ENCODE peak calls at places on chromosomes 6 and 20, in four cellular contexts. One of them, this sample, is unnamed.
A peak's percentile ranks its signal among the peaks of the same experiment; 100 is the strongest.

GRCh38 chr6:117079946-117080345 is 185.4 kb upstream of the VGLL2 start:
- DNase-seq in cardiac fibroblast: no peak
- DNase-seq in GM13976: no peak
- DNase-seq in progenitor cell of endocrine pancreas: no peak
- DNase-seq in this sample: no peak

GRCh38 chr6:131683479-131683878 is 17.7 kb downstream of the OR2A4 start:
- DNase-seq in progenitor cell of endocrine pancreas: no peak
- DNase-seq in cardiac fibroblast: no peak
- DNase-seq in GM13976: no peak
- DNase-seq in this sample: peak; percentile 26

GRCh38 chr6:101069191-101069795 is 188.2 kb upstream of the ASCC3 start:
- DNase-seq in progenitor cell of endocrine pancreas: no peak
- DNase-seq in cardiac fibroblast: peak; percentile 52
- DNase-seq in GM13976: no peak
- DNase-seq in this sample: peak; percentile 51

GRCh38 chr6:167350731-167351655 is 26.1 kb downstream of the TTLL2 start:
- DNase-seq in progenitor cell of endocrine pancreas: peak; percentile 80
- DNase-seq in cardiac fibroblast: peak; percentile 56
- DNase-seq in GM13976: peak; percentile 73
- DNase-seq in this sample: peak; percentile 23

GRCh38 chr6:38161331-38161730 is 341.8 kb downstream of the ZFAND3 start:
- DNase-seq in progenitor cell of endocrine pancreas: no peak
- DNase-seq in cardiac fibroblast: no peak
- DNase-seq in GM13976: no peak
- DNase-seq in this sample: no peak

GRCh38 chr6:141199074-141199473 is 933.7 kb upstream of the GJE1 start:
- DNase-seq in cardiac fibroblast: peak; percentile 32
- DNase-seq in progenitor cell of endocrine pancreas: no peak
- DNase-seq in GM13976: no peak
- DNase-seq in this sample: no peak

GRCh38 chr20:50146214-50146613 is 7.3 kb downstream of the PEDS1 start:
- DNase-seq in GM13976: no peak
- DNase-seq in progenitor cell of endocrine pancreas: no peak
- DNase-seq in cardiac fibroblast: no peak
- DNase-seq in this sample: no peak

GRCh38 chr6:109922851-109923250 is 55.3 kb upstream of the GPR6 start:
- DNase-seq in cardiac fibroblast: no peak
- DNase-seq in progenitor cell of endocrine pancreas: no peak
- DNase-seq in GM13976: no peak
- DNase-seq in this sample: no peak

GRCh38 chr20:13875265-13875811 is 90.5 kb downstream of the NDUFAF5 start:
- DNase-seq in cardiac fibroblast: no peak
- DNase-seq in progenitor cell of endocrine pancreas: no peak
- DNase-seq in GM13976: no peak
- DNase-seq in this sample: no peak

GRCh38 chr20:44952731-44953130 is 7.5 kb downstream of the TOMM34 start:
- DNase-seq in GM13976: no peak
- DNase-seq in cardiac fibroblast: no peak
- DNase-seq in progenitor cell of endocrine pancreas: no peak
- DNase-seq in this sample: no peak

GRCh38 chr6:108921547-108922331 is 73.5 kb downstream of the ARMC2 start:
- DNase-seq in GM13976: no peak
- DNase-seq in progenitor cell of endocrine pancreas: no peak
- DNase-seq in cardiac fibroblast: peak; percentile 96
- DNase-seq in this sample: peak; percentile 39

GRCh38 chr20:61757678-61758555 is 307.8 kb downstream of the TAF4 start:
- DNase-seq in cardiac fibroblast: peak; percentile 0
- DNase-seq in GM13976: no peak
- DNase-seq in progenitor cell of endocrine pancreas: no peak
- DNase-seq in this sample: peak; percentile 25

GRCh38 chr20:47464380-47465101 is 37.1 kb upstream of the NCOA3 start:
- DNase-seq in progenitor cell of endocrine pancreas: no peak
- DNase-seq in GM13976: no peak
- DNase-seq in cardiac fibroblast: peak; percentile 98
- DNase-seq in this sample: peak; percentile 99

GRCh38 chr6:6407061-6407723 is 86.7 kb upstream of the F13A1 start:
- DNase-seq in cardiac fibroblast: no peak
- DNase-seq in progenitor cell of endocrine pancreas: no peak
- DNase-seq in GM13976: peak; percentile 62
- DNase-seq in this sample: no peak

GRCh38 chr6:106114492-106114891 is 28.4 kb downstream of the PRDM1 start:
- DNase-seq in progenitor cell of endocrine pancreas: no peak
- DNase-seq in cardiac fibroblast: no peak
- DNase-seq in GM13976: peak; percentile 60
- DNase-seq in this sample: no peak

GRCh38 chr6:133040025-133040838 is 200.9 kb upstream of the EYA4 start:
- DNase-seq in GM13976: peak; percentile 11
- DNase-seq in cardiac fibroblast: peak; percentile 47
- DNase-seq in progenitor cell of endocrine pancreas: no peak
- DNase-seq in this sample: peak; percentile 42

GRCh38 chr6:166275714-166276166 is 32.5 kb downstream of the PRR18 start:
- DNase-seq in GM13976: peak; percentile 89
- DNase-seq in cardiac fibroblast: peak; percentile 66
- DNase-seq in progenitor cell of endocrine pancreas: peak; percentile 77
- DNase-seq in this sample: peak; percentile 60

GRCh38 chr6:127190552-127190951 is 72.1 kb downstream of the RSPO3 start:
- DNase-seq in cardiac fibroblast: peak; percentile 74
- DNase-seq in GM13976: no peak
- DNase-seq in progenitor cell of endocrine pancreas: no peak
- DNase-seq in this sample: peak; percentile 37

GRCh38 chr6:149031545-149032317 is 284.9 kb downstream of the UST start:
- DNase-seq in cardiac fibroblast: peak; percentile 89
- DNase-seq in progenitor cell of endocrine pancreas: no peak
- DNase-seq in GM13976: no peak
- DNase-seq in this sample: peak; percentile 85

GRCh38 chr6:84095156-84095555 is 61.6 kb downstream of the MRAP2 start:
- DNase-seq in GM13976: no peak
- DNase-seq in progenitor cell of endocrine pancreas: no peak
- DNase-seq in cardiac fibroblast: no peak
- DNase-seq in this sample: no peak

GRCh38 chr6:38110407-38111025 is 291.0 kb downstream of the ZFAND3 start:
- DNase-seq in cardiac fibroblast: peak; percentile 22
- DNase-seq in GM13976: no peak
- DNase-seq in progenitor cell of endocrine pancreas: no peak
- DNase-seq in this sample: peak; percentile 24

GRCh38 chr6:24981385-24981758 is 45.6 kb upstream of the RIPOR2 start:
- DNase-seq in GM13976: no peak
- DNase-seq in cardiac fibroblast: peak; percentile 53
- DNase-seq in progenitor cell of endocrine pancreas: no peak
- DNase-seq in this sample: no peak

GRCh38 chr20:58198384-58198783 is 30.1 kb downstream of the ANKRD60 start:
- DNase-seq in cardiac fibroblast: no peak
- DNase-seq in GM13976: no peak
- DNase-seq in progenitor cell of endocrine pancreas: no peak
- DNase-seq in this sample: no peak

GRCh38 chr6:113050979-113051378 is 703.8 kb downstream of the RFPL4B start:
- DNase-seq in progenitor cell of endocrine pancreas: no peak
- DNase-seq in cardiac fibroblast: no peak
- DNase-seq in GM13976: no peak
- DNase-seq in this sample: no peak

GRCh38 chr20:10689385-10689784 is 15.6 kb upstream of the JAG1 start:
- DNase-seq in cardiac fibroblast: no peak
- DNase-seq in progenitor cell of endocrine pancreas: no peak
- DNase-seq in GM13976: no peak
- DNase-seq in this sample: no peak

GRCh38 chr6:88141641-88142298 is 24.4 kb downstream of the CNR1 start:
- DNase-seq in progenitor cell of endocrine pancreas: no peak
- DNase-seq in cardiac fibroblast: no peak
- DNase-seq in GM13976: peak; percentile 63
- DNase-seq in this sample: no peak

GRCh38 chr20:25195962-25196700 is 619 bp downstream of the ENTPD6 start:
- DNase-seq in GM13976: no peak
- DNase-seq in progenitor cell of endocrine pancreas: peak; percentile 34
- DNase-seq in cardiac fibroblast: peak; percentile 19
- DNase-seq in this sample: peak; percentile 67

GRCh38 chr6:38052035-38052434 is 232.5 kb downstream of the ZFAND3 start:
- DNase-seq in GM13976: no peak
- DNase-seq in progenitor cell of endocrine pancreas: no peak
- DNase-seq in cardiac fibroblast: no peak
- DNase-seq in this sample: peak; percentile 65

GRCh38 chr6:86331265-86331840 is 606.0 kb upstream of the HTR1E start:
- DNase-seq in progenitor cell of endocrine pancreas: no peak
- DNase-seq in GM13976: no peak
- DNase-seq in cardiac fibroblast: no peak
- DNase-seq in this sample: no peak
- TF ChIP-seq CTCF in progenitor cell of endocrine pancreas: no peak
- TF ChIP-seq CTCF in GM13976: no peak
- TF ChIP-seq CTCF in cardiac fibroblast: no peak
- TF ChIP-seq CTCF in this sample: no peak

GRCh38 chr6:138956244-138956924 is 31.7 kb downstream of the REPS1 start:
- DNase-seq in GM13976: no peak
- DNase-seq in cardiac fibroblast: no peak
- DNase-seq in progenitor cell of endocrine pancreas: no peak
- DNase-seq in this sample: no peak
- TF ChIP-seq CTCF in GM13976: no peak
- TF ChIP-seq CTCF in cardiac fibroblast: no peak
- TF ChIP-seq CTCF in progenitor cell of endocrine pancreas: no peak
- TF ChIP-seq CTCF in this sample: no peak

DNA sequence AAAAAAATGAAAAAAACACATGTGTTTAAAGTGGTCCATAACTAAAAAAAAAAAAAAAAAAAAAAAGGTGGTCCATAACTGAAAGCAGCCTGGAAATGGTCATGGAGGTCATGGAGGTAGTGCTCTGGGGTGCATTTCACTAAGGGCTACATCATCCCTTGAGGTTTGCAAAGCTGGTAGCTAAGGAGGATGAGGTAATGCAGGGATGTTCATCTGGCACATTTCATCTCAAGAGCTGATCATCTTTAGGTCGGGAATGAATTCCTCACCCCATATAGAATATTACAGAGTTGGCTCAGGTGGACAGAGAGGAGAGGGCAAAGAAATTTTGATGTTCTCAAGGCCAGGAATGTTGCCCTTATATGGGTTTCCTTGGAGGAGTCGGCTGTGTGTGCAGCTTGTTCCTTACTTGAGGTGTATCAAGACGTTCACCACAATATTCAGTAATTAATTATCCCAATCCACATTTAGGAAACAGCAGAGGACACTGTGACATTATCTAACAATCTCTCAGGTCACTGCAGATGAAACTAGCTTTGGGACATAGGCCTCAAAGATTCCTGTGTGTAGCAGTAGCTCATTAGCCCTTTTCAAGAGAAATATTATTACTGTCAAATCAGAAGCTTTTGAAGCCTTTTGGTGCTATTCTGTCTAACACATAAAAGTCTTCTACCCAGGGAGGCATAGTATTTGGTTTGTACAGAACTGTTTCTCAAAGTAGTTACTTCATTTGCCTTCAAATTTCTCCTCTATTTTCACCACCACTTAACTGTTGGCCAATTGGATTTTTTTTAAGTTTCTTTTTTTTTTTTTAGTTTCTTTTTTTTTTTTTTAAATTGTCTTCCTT is 46.8 kb downstream of the CYP24A1 start:
- DNase-seq in GM13976: no peak
- DNase-seq in progenitor cell of endocrine pancreas: no peak
- DNase-seq in cardiac fibroblast: no peak
- DNase-seq in this sample: peak; percentile 30
- TF ChIP-seq CTCF in GM13976: no peak
- TF ChIP-seq CTCF in progenitor cell of endocrine pancreas: no peak
- TF ChIP-seq CTCF in cardiac fibroblast: no peak
- TF ChIP-seq CTCF in this sample: no peak

DNA sequence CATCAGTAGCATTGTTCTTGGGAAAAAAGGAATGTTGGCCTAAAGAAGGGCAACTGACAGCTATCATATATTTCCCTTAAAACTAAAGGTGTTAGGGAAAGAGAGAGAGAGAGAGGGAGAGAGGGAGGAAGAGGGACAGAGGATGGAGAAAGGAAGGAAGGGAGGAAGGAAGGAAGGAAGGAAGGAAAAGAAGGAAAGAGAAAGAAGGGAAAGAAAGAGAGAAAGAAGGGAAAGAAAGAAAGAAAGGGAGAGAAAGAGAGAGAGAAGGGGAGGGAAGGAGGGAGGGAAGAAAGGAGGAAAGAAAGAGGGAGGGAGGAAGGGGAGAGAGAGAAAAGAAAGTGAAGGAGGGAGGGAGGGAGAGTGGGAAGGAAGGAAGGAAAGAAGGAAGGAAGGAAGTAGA is 37.7 kb upstream of the ADGRF5 start:
- DNase-seq in progenitor cell of endocrine pancreas: no peak
- DNase-seq in GM13976: no peak
- DNase-seq in cardiac fibroblast: no peak
- DNase-seq in this sample: no peak
- TF ChIP-seq CTCF in progenitor cell of endocrine pancreas: no peak
- TF ChIP-seq CTCF in GM13976: no peak
- TF ChIP-seq CTCF in cardiac fibroblast: no peak
- TF ChIP-seq CTCF in this sample: no peak

GRCh38 chr6:155117266-155117665 is 122.2 kb downstream of the TIAM2 start:
- DNase-seq in GM13976: no peak
- DNase-seq in progenitor cell of endocrine pancreas: no peak
- DNase-seq in cardiac fibroblast: peak; percentile 76
- DNase-seq in this sample: no peak
- TF ChIP-seq CTCF in GM13976: no peak
- TF ChIP-seq CTCF in progenitor cell of endocrine pancreas: no peak
- TF ChIP-seq CTCF in cardiac fibroblast: no peak
- TF ChIP-seq CTCF in this sample: no peak

GRCh38 chr6:30908700-30909099 is 693 bp downstream of the GTF2H4 start:
- DNase-seq in progenitor cell of endocrine pancreas: no peak
- DNase-seq in GM13976: no peak
- DNase-seq in cardiac fibroblast: no peak
- DNase-seq in this sample: no peak
- TF ChIP-seq CTCF in progenitor cell of endocrine pancreas: no peak
- TF ChIP-seq CTCF in GM13976: no peak
- TF ChIP-seq CTCF in cardiac fibroblast: no peak
- TF ChIP-seq CTCF in this sample: no peak